ENCODE peak calls at places on chromosomes 16 and 17, in seven cellular contexts. P, X, V, H, Y, W and O are unnamed samples.
A peak's percentile ranks its signal among the peaks of the same experiment; 100 is the strongest.

GRCh38 chr17:17053446-17054379 is 11.5 kb downstream of the MPRIP start:
- DNase-seq in W (no peak), Y (no peak), V (no peak), H (peak; percentile 9), X (no peak), P (no peak), O (no peak)

GRCh38 chr16:48816393-48816792 is 206.4 kb upstream of the N4BP1 start:
- DNase-seq in H (no peak), Y (no peak), X (no peak), W (no peak), V (no peak), P (no peak), O (no peak)

GRCh38 chr17:57940653-57941329 is 14.4 kb downstream of the CUEDC1 start:
- DNase-seq in W (no peak), P (no peak), V (no peak), X (no peak), Y (no peak), H (no peak), O (no peak)

GRCh38 chr16:28187595-28188004 is 24.2 kb downstream of the XPO6 start:
- DNase-seq in P (no peak), V (no peak), H (no peak), X (no peak), Y (no peak), W (no peak), O (no peak)

GRCh38 chr16:57736419-57737281 is 1.1 kb downstream of the KATNB1 start:
- DNase-seq in W (peak; percentile 28), V (peak; percentile 38), X (no peak), H (no peak), Y (peak; percentile 77), P (no peak), O (no peak)

GRCh38 chr17:9371019-9371418 is 204.6 kb downstream of the STX8 start:
- DNase-seq in X (no peak), Y (peak; percentile 74), H (no peak), P (peak; percentile 90), V (no peak), W (no peak), O (no peak)

GRCh38 chr16:24152826-24153225 is 103.3 kb upstream of the CACNG3 start:
- DNase-seq in W (no peak), H (no peak), X (no peak), Y (no peak), P (no peak), V (no peak), O (no peak)

GRCh38 chr17:64507418-64507766 is 615 bp downstream of the CEP95 start:
- DNase-seq in X (no peak), V (no peak), Y (peak; percentile 69), W (peak; percentile 67), P (peak; percentile 7), H (no peak), O (peak; percentile 69)

GRCh38 chr16:57147381-57148191 is 38.3 kb downstream of the PSME3IP1 start:
- DNase-seq in Y (peak; percentile 69), V (no peak), X (peak; percentile 54), H (no peak), W (peak; percentile 27), P (no peak), O (no peak)

GRCh38 chr16:27444015-27444414 is 42.0 kb downstream of the IL21R start:
- DNase-seq in H (no peak), Y (peak; percentile 32), X (no peak), P (no peak), W (no peak), V (peak; percentile 16), O (no peak)

GRCh38 chr17:54900457-54901229 is at the start of gene TOM1L1:
- DNase-seq in H (peak; percentile 80), W (peak; percentile 21), Y (peak; percentile 89), X (peak; percentile 82), V (no peak), P (peak; percentile 37), O (peak; percentile 97)

GRCh38 chr17:75822119-75822799 is 21.9 kb downstream of the UNC13D start:
- DNase-seq in H (no peak), W (no peak), V (no peak), X (no peak), Y (no peak), P (peak; percentile 32), O (no peak)

GRCh38 chr17:28738680-28739384 is 5.0 kb upstream of the TRAF4 start:
- DNase-seq in P (no peak), V (no peak), Y (no peak), H (no peak), W (no peak), X (peak; percentile 3), O (peak; percentile 3)

GRCh38 chr16:55496509-55497145 is 12.2 kb upstream of the LPCAT2 start:
- DNase-seq in Y (no peak), X (no peak), P (no peak), H (no peak), W (no peak), V (no peak), O (no peak)

GRCh38 chr16:48165961-48166578 is 10.3 kb upstream of the ABCC12 start:
- DNase-seq in V (no peak), Y (no peak), P (no peak), H (no peak), X (no peak), W (peak; percentile 20), O (no peak)

GRCh38 chr17:44320066-44320465 is 4.6 kb downstream of the SLC25A39 start:
- DNase-seq in Y (no peak), X (no peak), P (no peak), H (no peak), V (no peak), W (no peak), O (peak; percentile 31)

GRCh38 chr17:50766222-50767023 is 895 bp downstream of the ANKRD40CL start:
- DNase-seq in H (no peak), W (no peak), Y (no peak), P (no peak), X (no peak), V (no peak), O (no peak)

GRCh38 chr17:55540414-55541091 is 29.3 kb upstream of the SMIM36 start:
- DNase-seq in Y (peak; percentile 32), X (no peak), H (no peak), P (no peak), V (no peak), W (peak; percentile 9), O (no peak)

GRCh38 chr16:82761236-82761635 is 134.5 kb downstream of the CDH13 start:
- DNase-seq in P (no peak), W (no peak), Y (peak; percentile 60), V (no peak), X (peak; percentile 89), H (no peak), O (no peak)

GRCh38 chr16:88772871-88773811 is 11.9 kb downstream of the PIEZO1 start:
- DNase-seq in Y (peak; percentile 94), H (peak; percentile 82), P (no peak), V (peak; percentile 67), W (peak; percentile 55), X (peak; percentile 74), O (peak; percentile 75)

GRCh38 chr16:23629516-23629915 is 11.6 kb downstream of the PALB2 start:
- DNase-seq in P (no peak), X (no peak), W (no peak), Y (no peak), H (no peak), V (no peak), O (no peak)

GRCh38 chr17:45740553-45741330 is 43.4 kb upstream of the CRHR1 start:
- DNase-seq in P (no peak), H (peak; percentile 65), V (no peak), Y (peak; percentile 29), W (peak; percentile 9), X (no peak), O (peak; percentile 75)

GRCh38 chr16:28826141-28826540 is 3.3 kb downstream of the ATXN2L start:
- DNase-seq in X (no peak), P (no peak), H (no peak), V (no peak), W (no peak), Y (no peak), O (no peak)